ENCODE peak calls at places on chromosomes 13 and 19, in eight cellular contexts. Q is right lobe of liver, Z is spleen, H is esophagus squamous epithelium, N is transverse colon, E is Peyer's patch, T is heart left ventricle, I is A549. W is an unnamed sample.

GRCh38 chr19:19774354-19775033 is 41.6 kb upstream of the ZNF14 start:
- DNase-seq in Q (no peak), Z (no peak), H (no peak), N (no peak), E (no peak), T (no peak), I (no peak), W (no peak)

GRCh38 chr13:27607125-27607524 is 13.2 kb downstream of the LNX2 start:
- DNase-seq in Q (no peak), Z (no peak), H (no peak), N (peak), E (peak), T (no peak), I (no peak), W (no peak)

GRCh38 chr19:38665950-38666661 is 18.7 kb downstream of the ACTN4 start:
- DNase-seq in Q (no peak), Z (peak), H (no peak), N (peak), E (no peak), T (peak), I (no peak), W (no peak)

GRCh38 chr13:39347926-39348901 is 254.8 kb downstream of the LHFPL6 start:
- DNase-seq in Q (no peak), Z (no peak), H (no peak), N (no peak), E (no peak), T (peak), I (no peak), W (no peak)

GRCh38 chr13:88345171-88345847 is 674.1 kb downstream of the SLITRK5 start:
- DNase-seq in Q (no peak), Z (no peak), H (no peak), N (no peak), E (no peak), T (peak), I (no peak), W (no peak)

GRCh38 chr13:43470610-43471009 is 316.2 kb downstream of the ENOX1 start:
- DNase-seq in Q (no peak), Z (no peak), H (no peak), N (no peak), E (no peak), T (no peak), I (no peak), W (no peak)

GRCh38 chr13:23289917-23290357 is 109.2 kb downstream of the SGCG start:
- DNase-seq in Q (no peak), Z (no peak), H (no peak), N (no peak), E (no peak), T (no peak), I (no peak), W (no peak)

GRCh38 chr13:34300559-34300958 is 482.6 kb downstream of the RFC3 start:
- DNase-seq in Q (no peak), Z (no peak), H (no peak), N (no peak), E (no peak), T (no peak), I (no peak), W (no peak)

GRCh38 chr19:37056776-37057175 is 21.5 kb upstream of the ZNF420 start:
- DNase-seq in Q (no peak), Z (no peak), H (no peak), N (no peak), E (no peak), T (no peak), I (no peak), W (no peak)

GRCh38 chr13:110872768-110873638 is 41.9 kb downstream of the ANKRD10 start:
- DNase-seq in Q (no peak), Z (peak), H (no peak), N (no peak), E (no peak), T (peak), I (no peak), W (no peak)

GRCh38 chr13:46341112-46341711 is 45.8 kb downstream of the RUBCNL start:
- DNase-seq in Q (no peak), Z (no peak), H (no peak), N (no peak), E (no peak), T (no peak), I (no peak), W (no peak)

GRCh38 chr13:50129923-50130685 is 114.9 kb downstream of the KCNRG start:
- DNase-seq in Q (no peak), Z (peak), H (no peak), N (peak), E (peak), T (peak), I (peak), W (no peak)

GRCh38 chr19:36719687-36720556 is 32.5 kb downstream of the ZNF567 start:
- DNase-seq in Q (no peak), Z (no peak), H (no peak), N (no peak), E (no peak), T (no peak), I (no peak), W (no peak)

GRCh38 chr19:944663-945241 is 18.9 kb downstream of the ARID3A start:
- DNase-seq in Q (no peak), Z (no peak), H (no peak), N (peak), E (peak), T (no peak), I (no peak), W (no peak)

GRCh38 chr13:81207221-81207620 is 866.3 kb upstream of the SPRY2 start:
- DNase-seq in Q (no peak), Z (no peak), H (no peak), N (no peak), E (no peak), T (no peak), I (no peak), W (no peak)
- TF ChIP-seq POLR2A in Q (no peak), Z (no peak), H (no peak), N (no peak), E (no peak), T (no peak), I (no peak), W (no peak)

GRCh38 chr13:75723927-75724326 is 87.8 kb downstream of the LMO7 start:
- DNase-seq in Q (no peak), Z (no peak), H (no peak), N (no peak), E (no peak), T (no peak), I (no peak), W (no peak)
- TF ChIP-seq POLR2A in Q (no peak), Z (no peak), H (no peak), N (no peak), E (no peak), T (no peak), I (no peak), W (no peak)

DNA sequence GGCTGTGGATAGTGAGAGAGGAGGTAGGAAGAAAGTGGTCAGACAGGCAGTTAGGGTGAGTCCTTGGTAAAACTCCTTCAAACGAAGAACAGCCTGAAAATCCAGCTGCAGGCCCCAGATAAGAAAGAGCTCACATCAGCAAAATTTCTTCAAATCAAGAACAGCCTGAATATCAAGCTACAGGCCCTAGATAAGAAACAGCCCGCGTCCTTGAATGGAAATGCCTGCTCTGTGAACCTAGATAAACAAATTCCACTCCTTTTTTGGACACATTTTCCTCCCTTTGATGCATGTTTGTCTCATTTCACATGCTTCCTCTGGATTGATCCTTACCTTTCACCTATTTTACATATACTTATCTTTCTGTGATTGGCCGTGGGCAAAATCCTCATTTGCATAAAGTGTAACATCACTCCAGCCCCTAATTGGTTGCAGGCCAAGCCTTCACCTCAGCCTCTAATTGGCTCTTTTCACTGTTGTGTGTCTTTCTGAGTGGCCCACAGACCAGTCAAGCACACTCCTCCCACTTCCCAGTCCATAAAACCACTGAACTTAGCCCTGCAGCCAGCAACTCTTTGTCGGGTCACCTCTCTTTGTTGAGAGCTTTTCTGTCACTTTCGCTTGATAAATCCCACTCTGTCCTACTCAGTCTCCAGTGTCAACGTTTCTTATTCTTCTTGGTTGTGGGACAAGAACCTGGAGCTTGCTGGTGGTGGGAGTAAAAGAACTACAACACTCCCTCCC is 6.0 kb upstream of the SULT2A1 start:
- DNase-seq in Q (peak), Z (peak), H (no peak), N (no peak), E (peak), T (no peak), I (no peak), W (peak)
- TF ChIP-seq POLR2A in Q (peak), Z (no peak), H (no peak), N (no peak), E (no peak), T (no peak), I (no peak), W (no peak)

GRCh38 chr19:31390721-31391120 is 41.5 kb upstream of the TSHZ3 start:
- DNase-seq in Q (no peak), Z (no peak), H (no peak), N (no peak), E (no peak), T (no peak), I (no peak), W (no peak)
- TF ChIP-seq POLR2A in Q (no peak), Z (no peak), H (no peak), N (no peak), E (no peak), T (no peak), I (no peak), W (no peak)

GRCh38 chr19:10916602-10917001 is 11.8 kb downstream of the YIPF2 start:
- DNase-seq in Q (no peak), Z (no peak), H (no peak), N (no peak), E (no peak), T (peak), I (no peak), W (no peak)
- TF ChIP-seq POLR2A in Q (no peak), Z (no peak), H (no peak), N (no peak), E (no peak), T (no peak), I (no peak), W (no peak)

GRCh38 chr13:35990196-35990595 is 141.0 kb downstream of the DCLK1 start:
- DNase-seq in Q (no peak), Z (no peak), H (no peak), N (no peak), E (no peak), T (no peak), I (no peak), W (no peak)

GRCh38 chr13:35987572-35988513 is 143.3 kb downstream of the DCLK1 start:
- DNase-seq in Q (peak), Z (no peak), H (no peak), N (no peak), E (no peak), T (peak), I (no peak), W (no peak)

GRCh38 chr13:35984776-35985453 is 146.3 kb downstream of the DCLK1 start:
- DNase-seq in Q (no peak), Z (no peak), H (no peak), N (no peak), E (no peak), T (no peak), I (no peak), W (no peak)

GRCh38 chr13:35992964-35993363 is 138.2 kb downstream of the DCLK1 start:
- DNase-seq in Q (no peak), Z (no peak), H (no peak), N (no peak), E (no peak), T (no peak), I (no peak), W (no peak)

DNA sequence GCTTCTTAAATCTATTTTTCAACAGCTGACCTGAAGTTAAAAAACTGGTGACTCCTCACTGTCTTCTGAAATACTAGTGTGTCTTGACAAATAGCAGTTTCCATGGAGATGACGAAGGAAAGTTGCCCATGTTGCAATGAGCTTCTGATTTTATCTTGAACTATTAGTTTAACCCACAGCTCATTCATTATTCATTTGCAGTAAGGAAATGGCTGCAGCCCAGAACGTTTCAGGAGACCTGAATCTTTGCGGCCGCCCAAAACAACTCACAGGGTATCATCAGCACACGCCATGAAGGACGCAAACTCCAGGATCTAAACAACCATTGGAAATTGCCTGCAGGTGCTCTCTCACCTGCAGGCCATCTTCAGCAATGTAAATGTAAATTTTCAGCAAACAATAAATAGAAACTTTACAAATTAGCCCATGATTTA is 142.5 kb downstream of the DCLK1 start:
- DNase-seq in Q (no peak), Z (no peak), H (no peak), N (no peak), E (no peak), T (no peak), I (no peak), W (no peak)
- TF ChIP-seq POLR2A in Q (no peak), Z (no peak), H (no peak), N (no peak), E (no peak), T (no peak), I (no peak), W (no peak)

DNA sequence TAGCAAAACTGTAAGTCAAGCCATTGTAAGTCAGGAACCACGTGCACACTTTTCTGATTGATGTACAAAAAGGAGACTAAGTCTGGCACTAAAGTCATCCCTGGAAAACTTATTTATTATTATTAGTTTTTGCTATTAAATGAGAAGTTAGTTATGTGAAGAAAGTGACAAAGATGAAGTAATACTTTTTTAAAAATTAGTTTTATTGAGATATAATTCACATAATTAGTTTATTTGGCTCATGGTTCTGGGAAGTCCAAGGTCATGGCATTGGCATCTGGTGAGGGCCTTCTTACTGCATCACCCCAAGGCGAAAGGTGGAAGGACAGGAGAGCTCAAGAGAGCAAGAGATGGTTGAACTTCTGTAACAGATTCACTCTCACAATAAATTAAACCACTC is 36.9 kb downstream of the GARRE1 start:
- DNase-seq in Q (no peak), Z (no peak), H (no peak), N (no peak), E (no peak), T (no peak), I (no peak), W (no peak)
- TF ChIP-seq POLR2A in Q (no peak), Z (no peak), H (no peak), N (no peak), E (no peak), T (no peak), I (no peak), W (no peak)

GRCh38 chr13:70864731-70865130 is 756.5 kb upstream of the KLHL1 start:
- DNase-seq in Q (no peak), Z (no peak), H (no peak), N (no peak), E (no peak), T (no peak), I (no peak), W (no peak)
- TF ChIP-seq POLR2A in Q (no peak), Z (no peak), H (no peak), N (no peak), E (no peak), T (no peak), I (no peak), W (no peak)

DNA sequence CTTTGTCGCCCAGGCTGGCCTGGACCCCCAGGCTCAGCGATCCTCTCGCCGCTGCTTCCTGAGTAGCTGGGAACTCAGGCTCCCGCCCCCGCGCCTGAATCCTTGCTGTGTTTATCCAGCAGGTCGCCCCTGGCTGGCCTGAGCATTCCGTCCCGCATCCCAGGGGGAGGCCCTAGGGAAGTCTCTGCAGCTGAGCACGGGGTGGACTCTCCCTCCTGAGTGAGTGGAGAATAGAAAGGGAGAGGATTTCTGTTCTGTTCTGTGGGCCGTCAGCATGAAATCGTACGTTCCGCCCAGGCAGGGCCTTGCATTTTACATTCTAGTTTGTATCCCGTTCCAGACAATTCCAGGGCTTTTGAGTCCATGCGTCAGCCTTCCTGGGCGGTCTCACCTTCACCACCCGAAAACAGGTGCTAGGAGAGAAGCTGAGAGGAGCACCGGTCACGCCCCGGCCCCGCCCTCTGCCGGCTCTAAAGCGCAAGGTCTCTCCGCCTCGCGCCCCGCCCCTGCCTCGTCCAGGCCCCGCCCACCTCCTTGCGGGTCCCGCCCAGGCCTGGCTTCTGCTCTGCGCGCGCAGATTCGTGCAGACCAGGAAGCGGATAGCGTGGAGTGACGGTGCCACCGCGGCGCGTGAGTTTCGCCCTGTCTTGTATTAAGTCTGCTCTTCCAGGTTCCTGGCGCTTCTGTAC is at the start of gene ZNF761:
- DNase-seq in Q (peak), Z (peak), H (peak), N (peak), E (peak), T (peak), I (peak), W (peak)
- TF ChIP-seq POLR2A in Q (peak), Z (no peak), H (peak), N (peak), E (peak), T (no peak), I (peak), W (no peak)

GRCh38 chr19:4061178-4061682 is 5.5 kb downstream of the ZBTB7A start:
- DNase-seq in Q (peak), Z (peak), H (no peak), N (peak), E (peak), T (peak), I (no peak), W (peak)
- TF ChIP-seq POLR2A in Q (peak), Z (no peak), H (no peak), N (peak), E (peak), T (no peak), I (no peak), W (no peak)